ENCODE peak calls at places on chromosomes 3 and 15, in eight cellular contexts. S, U, R, E, D, Y, W and K are unnamed samples.

GRCh38 chr3:129439381-129439816 is 349 bp downstream of the MBD4 start:
- DNase-seq in R (peak), E (peak), S (no peak), W (no peak), D (peak), U (peak), Y (peak), K (no peak)

GRCh38 chr3:71050521-71051258 is 532.8 kb downstream of the FOXP1 start:
- DNase-seq in D (no peak), S (no peak), R (no peak), E (no peak), Y (no peak), W (no peak), U (peak), K (no peak)

GRCh38 chr3:196793224-196793623 is 53.6 kb downstream of the PAK2 start:
- DNase-seq in S (no peak), Y (no peak), E (no peak), D (peak), W (no peak), U (peak), R (no peak), K (no peak)

GRCh38 chr15:53762916-53763315 is 3.5 kb upstream of the WDR72 start:
- DNase-seq in Y (no peak), D (no peak), E (no peak), R (no peak), U (no peak), W (no peak), S (no peak), K (no peak)

GRCh38 chr3:195337747-195338146 is 66.8 kb upstream of the XXYLT1 start:
- DNase-seq in S (peak), E (no peak), U (no peak), Y (no peak), D (no peak), W (no peak), R (no peak), K (no peak)

GRCh38 chr3:114848643-114849350 is 298.3 kb downstream of the ZBTB20 start:
- DNase-seq in Y (no peak), U (no peak), W (no peak), R (no peak), E (no peak), D (no peak), S (no peak), K (no peak)

GRCh38 chr3:44974406-44974805 is 1.6 kb downstream of the ZDHHC3 start:
- DNase-seq in D (peak), S (no peak), Y (no peak), R (no peak), U (no peak), E (no peak), W (no peak), K (no peak)

GRCh38 chr15:41900526-41901380 is 6.9 kb upstream of the SPTBN5 start:
- DNase-seq in U (no peak), E (no peak), W (no peak), D (no peak), R (no peak), S (no peak), Y (no peak), K (no peak)

GRCh38 chr15:45802140-45802539 is 167.3 kb downstream of the SQOR start:
- DNase-seq in E (no peak), D (no peak), S (no peak), W (no peak), U (peak), Y (no peak), R (no peak), K (no peak)

GRCh38 chr15:97750071-97750470 is 210.4 kb upstream of the ARRDC4 start:
- DNase-seq in U (no peak), S (no peak), Y (no peak), E (no peak), D (no peak), W (no peak), R (no peak), K (no peak)

GRCh38 chr3:123039178-123039577 is 11.6 kb upstream of the SEMA5B start:
- DNase-seq in U (no peak), E (no peak), S (no peak), D (no peak), W (no peak), R (no peak), Y (peak), K (no peak)

GRCh38 chr3:193010191-193010590 is 92.5 kb upstream of the MB21D2 start:
- DNase-seq in R (no peak), E (no peak), D (no peak), U (no peak), W (no peak), Y (no peak), S (no peak), K (no peak)

GRCh38 chr15:74725845-74726773 is 781 bp upstream of the CYP1A1 start:
- DNase-seq in Y (peak), D (peak), U (peak), E (peak), S (peak), R (peak), W (no peak), K (peak)

GRCh38 chr3:113084777-113085176 is 94.0 kb downstream of the GTPBP8 start:
- DNase-seq in R (no peak), E (no peak), Y (no peak), D (no peak), S (no peak), U (peak), W (no peak), K (no peak)

GRCh38 chr3:50316657-50317242 is 5.8 kb downstream of the HYAL2 start:
- DNase-seq in R (peak), E (peak), Y (no peak), W (no peak), D (peak), S (peak), U (peak), K (no peak)

GRCh38 chr3:56347219-56347871 is 120.9 kb downstream of the ERC2 start:
- DNase-seq in W (no peak), R (peak), Y (peak), U (peak), E (no peak), S (peak), D (peak), K (peak)

GRCh38 chr3:163490119-163490518 is 1588.2 kb downstream of the SI start:
- DNase-seq in E (no peak), D (peak), S (peak), Y (peak), R (peak), U (peak), W (no peak), K (peak)

GRCh38 chr3:57890874-57891273 is 117.3 kb upstream of the FLNB start:
- DNase-seq in R (no peak), D (no peak), E (no peak), S (no peak), Y (no peak), U (peak), W (no peak), K (no peak)

GRCh38 chr3:81864273-81864672 is 102.8 kb upstream of the GBE1 start:
- DNase-seq in Y (no peak), S (peak), D (peak), U (no peak), W (no peak), R (no peak), E (no peak), K (no peak)

GRCh38 chr15:45372032-45372995 is 6.0 kb downstream of the GATM start:
- DNase-seq in W (no peak), Y (no peak), R (no peak), E (no peak), D (no peak), S (no peak), U (no peak), K (peak)

GRCh38 chr3:42557849-42558248 is 23.9 kb downstream of the SEC22C start:
- DNase-seq in U (no peak), E (no peak), Y (peak), W (no peak), S (peak), D (no peak), R (no peak), K (no peak)

GRCh38 chr3:53230041-53230621 is 25.7 kb downstream of the TKT start:
- DNase-seq in D (no peak), Y (no peak), R (no peak), E (no peak), U (no peak), W (no peak), S (peak), K (no peak)

GRCh38 chr3:190056795-190057194 is 63.9 kb downstream of the P3H2 start:
- DNase-seq in E (no peak), S (no peak), W (no peak), D (no peak), Y (no peak), U (no peak), R (no peak), K (no peak)

GRCh38 chr3:189789432-189789831 is 158.2 kb downstream of the TP63 start:
- DNase-seq in D (no peak), U (no peak), S (no peak), W (no peak), E (no peak), Y (no peak), R (no peak), K (no peak)

GRCh38 chr15:70361891-70362290 is 264.2 kb upstream of the TLE3 start:
- DNase-seq in Y (no peak), D (no peak), U (no peak), E (no peak), S (no peak), R (peak), W (no peak), K (no peak)